ENCODE peak calls at places on chromosomes 12 and 14, in ten cellular contexts. One of them, this sample, is unnamed.

GRCh38 chr12:5768171-5768879 is 176.7 kb downstream of the ANO2 start:
- DNase-seq in left lung: peak; percentile 66
- DNase-seq in central memory CD4-positive, alpha-beta T cell: no peak
- DNase-seq in NCI-H1092: no peak
- DNase-seq in activated T-helper 1 cell treated with anti-CD3 and anti-CD28 coated beads, Interleukin-2, amount 50 U/mL, for 16 hours: no peak
- DNase-seq in stimulated activated CD4-positive, alpha-beta T cell treated with anti-CD3 and anti-CD28 coated beads, Interleukin-4, amount 100 ng/mL, for 24 hours: no peak
- DNase-seq in iPS-NIHi11: no peak
- DNase-seq in HS-5: no peak
- DNase-seq in endothelial cell of umbilical vein: peak; percentile 54
- DNase-seq in left kidney: no peak
- DNase-seq in this sample: no peak

GRCh38 chr12:8664228-8664963 is 1.8 kb upstream of the MFAP5 start:
- DNase-seq in HS-5: no peak
- DNase-seq in left kidney: no peak
- DNase-seq in activated T-helper 1 cell treated with anti-CD3 and anti-CD28 coated beads, Interleukin-2, amount 50 U/mL, for 16 hours: no peak
- DNase-seq in left lung: no peak
- DNase-seq in iPS-NIHi11: no peak
- DNase-seq in central memory CD4-positive, alpha-beta T cell: no peak
- DNase-seq in endothelial cell of umbilical vein: no peak
- DNase-seq in NCI-H1092: no peak
- DNase-seq in stimulated activated CD4-positive, alpha-beta T cell treated with anti-CD3 and anti-CD28 coated beads, Interleukin-4, amount 100 ng/mL, for 24 hours: no peak
- DNase-seq in this sample: no peak

GRCh38 chr12:113933201-113933786 is 32.8 kb downstream of the RBM19 start:
- DNase-seq in left lung: no peak
- DNase-seq in left kidney: peak; percentile 74
- DNase-seq in activated T-helper 1 cell treated with anti-CD3 and anti-CD28 coated beads, Interleukin-2, amount 50 U/mL, for 16 hours: no peak
- DNase-seq in HS-5: no peak
- DNase-seq in iPS-NIHi11: peak; percentile 67
- DNase-seq in endothelial cell of umbilical vein: no peak
- DNase-seq in NCI-H1092: no peak
- DNase-seq in stimulated activated CD4-positive, alpha-beta T cell treated with anti-CD3 and anti-CD28 coated beads, Interleukin-4, amount 100 ng/mL, for 24 hours: no peak
- DNase-seq in central memory CD4-positive, alpha-beta T cell: no peak
- DNase-seq in this sample: no peak

GRCh38 chr12:132066749-132067148 is 77.4 kb downstream of the DDX51 start:
- DNase-seq in iPS-NIHi11: no peak
- DNase-seq in endothelial cell of umbilical vein: no peak
- DNase-seq in HS-5: no peak
- DNase-seq in left lung: no peak
- DNase-seq in activated T-helper 1 cell treated with anti-CD3 and anti-CD28 coated beads, Interleukin-2, amount 50 U/mL, for 16 hours: no peak
- DNase-seq in stimulated activated CD4-positive, alpha-beta T cell treated with anti-CD3 and anti-CD28 coated beads, Interleukin-4, amount 100 ng/mL, for 24 hours: no peak
- DNase-seq in left kidney: no peak
- DNase-seq in central memory CD4-positive, alpha-beta T cell: no peak
- DNase-seq in NCI-H1092: no peak
- DNase-seq in this sample: no peak

GRCh38 chr12:113190761-113191160 is 5.2 kb downstream of the RITA1 start:
- DNase-seq in NCI-H1092: no peak
- DNase-seq in stimulated activated CD4-positive, alpha-beta T cell treated with anti-CD3 and anti-CD28 coated beads, Interleukin-4, amount 100 ng/mL, for 24 hours: no peak
- DNase-seq in activated T-helper 1 cell treated with anti-CD3 and anti-CD28 coated beads, Interleukin-2, amount 50 U/mL, for 16 hours: no peak
- DNase-seq in HS-5: no peak
- DNase-seq in left lung: no peak
- DNase-seq in left kidney: peak; percentile 75
- DNase-seq in iPS-NIHi11: peak; percentile 73
- DNase-seq in central memory CD4-positive, alpha-beta T cell: no peak
- DNase-seq in endothelial cell of umbilical vein: peak; percentile 21
- DNase-seq in this sample: no peak

GRCh38 chr12:57455374-57456144 is 452 bp downstream of the INHBE start:
- DNase-seq in left kidney: no peak
- DNase-seq in NCI-H1092: no peak
- DNase-seq in central memory CD4-positive, alpha-beta T cell: no peak
- DNase-seq in iPS-NIHi11: no peak
- DNase-seq in activated T-helper 1 cell treated with anti-CD3 and anti-CD28 coated beads, Interleukin-2, amount 50 U/mL, for 16 hours: no peak
- DNase-seq in stimulated activated CD4-positive, alpha-beta T cell treated with anti-CD3 and anti-CD28 coated beads, Interleukin-4, amount 100 ng/mL, for 24 hours: no peak
- DNase-seq in left lung: no peak
- DNase-seq in endothelial cell of umbilical vein: no peak
- DNase-seq in HS-5: no peak
- DNase-seq in this sample: no peak

GRCh38 chr14:54816450-54816849 is 86.2 kb downstream of the GCH1 start:
- DNase-seq in HS-5: no peak
- DNase-seq in iPS-NIHi11: no peak
- DNase-seq in central memory CD4-positive, alpha-beta T cell: no peak
- DNase-seq in stimulated activated CD4-positive, alpha-beta T cell treated with anti-CD3 and anti-CD28 coated beads, Interleukin-4, amount 100 ng/mL, for 24 hours: no peak
- DNase-seq in endothelial cell of umbilical vein: no peak
- DNase-seq in NCI-H1092: no peak
- DNase-seq in left lung: no peak
- DNase-seq in activated T-helper 1 cell treated with anti-CD3 and anti-CD28 coated beads, Interleukin-2, amount 50 U/mL, for 16 hours: no peak
- DNase-seq in left kidney: no peak
- DNase-seq in this sample: no peak

GRCh38 chr12:132754555-132754954 is 7.1 kb downstream of the ANKLE2 start:
- DNase-seq in activated T-helper 1 cell treated with anti-CD3 and anti-CD28 coated beads, Interleukin-2, amount 50 U/mL, for 16 hours: no peak
- DNase-seq in endothelial cell of umbilical vein: no peak
- DNase-seq in HS-5: no peak
- DNase-seq in stimulated activated CD4-positive, alpha-beta T cell treated with anti-CD3 and anti-CD28 coated beads, Interleukin-4, amount 100 ng/mL, for 24 hours: no peak
- DNase-seq in left lung: peak; percentile 10
- DNase-seq in iPS-NIHi11: no peak
- DNase-seq in left kidney: no peak
- DNase-seq in central memory CD4-positive, alpha-beta T cell: no peak
- DNase-seq in NCI-H1092: no peak
- DNase-seq in this sample: no peak

GRCh38 chr14:57725399-57726077 is 140.4 kb downstream of the SLC35F4 start:
- DNase-seq in iPS-NIHi11: no peak
- DNase-seq in left kidney: no peak
- DNase-seq in central memory CD4-positive, alpha-beta T cell: no peak
- DNase-seq in HS-5: peak; percentile 56
- DNase-seq in endothelial cell of umbilical vein: peak; percentile 70
- DNase-seq in stimulated activated CD4-positive, alpha-beta T cell treated with anti-CD3 and anti-CD28 coated beads, Interleukin-4, amount 100 ng/mL, for 24 hours: no peak
- DNase-seq in left lung: no peak
- DNase-seq in activated T-helper 1 cell treated with anti-CD3 and anti-CD28 coated beads, Interleukin-2, amount 50 U/mL, for 16 hours: no peak
- DNase-seq in NCI-H1092: no peak
- DNase-seq in this sample: no peak

GRCh38 chr14:74599946-74600345 is 12.1 kb downstream of the LTBP2 start:
- DNase-seq in central memory CD4-positive, alpha-beta T cell: no peak
- DNase-seq in activated T-helper 1 cell treated with anti-CD3 and anti-CD28 coated beads, Interleukin-2, amount 50 U/mL, for 16 hours: no peak
- DNase-seq in NCI-H1092: no peak
- DNase-seq in HS-5: no peak
- DNase-seq in endothelial cell of umbilical vein: no peak
- DNase-seq in iPS-NIHi11: no peak
- DNase-seq in left kidney: no peak
- DNase-seq in left lung: peak; percentile 65
- DNase-seq in stimulated activated CD4-positive, alpha-beta T cell treated with anti-CD3 and anti-CD28 coated beads, Interleukin-4, amount 100 ng/mL, for 24 hours: no peak
- DNase-seq in this sample: no peak

GRCh38 chr12:41576925-41577324 is 388.8 kb downstream of the PDZRN4 start:
- DNase-seq in iPS-NIHi11: peak; percentile 43
- DNase-seq in stimulated activated CD4-positive, alpha-beta T cell treated with anti-CD3 and anti-CD28 coated beads, Interleukin-4, amount 100 ng/mL, for 24 hours: no peak
- DNase-seq in endothelial cell of umbilical vein: no peak
- DNase-seq in NCI-H1092: no peak
- DNase-seq in central memory CD4-positive, alpha-beta T cell: no peak
- DNase-seq in activated T-helper 1 cell treated with anti-CD3 and anti-CD28 coated beads, Interleukin-2, amount 50 U/mL, for 16 hours: no peak
- DNase-seq in left kidney: no peak
- DNase-seq in HS-5: no peak
- DNase-seq in left lung: no peak
- DNase-seq in this sample: no peak

GRCh38 chr14:35879141-35879648 is 53.1 kb downstream of the BRMS1L start:
- DNase-seq in central memory CD4-positive, alpha-beta T cell: no peak
- DNase-seq in stimulated activated CD4-positive, alpha-beta T cell treated with anti-CD3 and anti-CD28 coated beads, Interleukin-4, amount 100 ng/mL, for 24 hours: no peak
- DNase-seq in left lung: no peak
- DNase-seq in endothelial cell of umbilical vein: no peak
- DNase-seq in iPS-NIHi11: no peak
- DNase-seq in NCI-H1092: no peak
- DNase-seq in left kidney: no peak
- DNase-seq in activated T-helper 1 cell treated with anti-CD3 and anti-CD28 coated beads, Interleukin-2, amount 50 U/mL, for 16 hours: no peak
- DNase-seq in HS-5: no peak
- DNase-seq in this sample: no peak

GRCh38 chr12:89737000-89737399 is 28.4 kb upstream of the ATP2B1 start:
- DNase-seq in endothelial cell of umbilical vein: no peak
- DNase-seq in iPS-NIHi11: no peak
- DNase-seq in central memory CD4-positive, alpha-beta T cell: no peak
- DNase-seq in HS-5: no peak
- DNase-seq in left kidney: no peak
- DNase-seq in activated T-helper 1 cell treated with anti-CD3 and anti-CD28 coated beads, Interleukin-2, amount 50 U/mL, for 16 hours: no peak
- DNase-seq in stimulated activated CD4-positive, alpha-beta T cell treated with anti-CD3 and anti-CD28 coated beads, Interleukin-4, amount 100 ng/mL, for 24 hours: no peak
- DNase-seq in left lung: no peak
- DNase-seq in NCI-H1092: no peak
- DNase-seq in this sample: no peak

GRCh38 chr12:95608252-95609033 is 57.2 kb upstream of the USP44 start:
- DNase-seq in NCI-H1092: peak; percentile 71
- DNase-seq in stimulated activated CD4-positive, alpha-beta T cell treated with anti-CD3 and anti-CD28 coated beads, Interleukin-4, amount 100 ng/mL, for 24 hours: no peak
- DNase-seq in left lung: no peak
- DNase-seq in left kidney: no peak
- DNase-seq in HS-5: no peak
- DNase-seq in iPS-NIHi11: no peak
- DNase-seq in endothelial cell of umbilical vein: peak; percentile 91
- DNase-seq in central memory CD4-positive, alpha-beta T cell: no peak
- DNase-seq in activated T-helper 1 cell treated with anti-CD3 and anti-CD28 coated beads, Interleukin-2, amount 50 U/mL, for 16 hours: no peak
- DNase-seq in this sample: no peak

GRCh38 chr12:6372403-6373003 is 2.9 kb downstream of the SCNN1A start:
- DNase-seq in central memory CD4-positive, alpha-beta T cell: no peak
- DNase-seq in left lung: no peak
- DNase-seq in HS-5: peak; percentile 76
- DNase-seq in endothelial cell of umbilical vein: peak; percentile 58
- DNase-seq in left kidney: peak; percentile 48
- DNase-seq in stimulated activated CD4-positive, alpha-beta T cell treated with anti-CD3 and anti-CD28 coated beads, Interleukin-4, amount 100 ng/mL, for 24 hours: no peak
- DNase-seq in NCI-H1092: no peak
- DNase-seq in activated T-helper 1 cell treated with anti-CD3 and anti-CD28 coated beads, Interleukin-2, amount 50 U/mL, for 16 hours: no peak
- DNase-seq in iPS-NIHi11: no peak
- DNase-seq in this sample: peak; percentile 33

GRCh38 chr12:29026419-29026818 is 122.7 kb upstream of the FAR2 start:
- DNase-seq in activated T-helper 1 cell treated with anti-CD3 and anti-CD28 coated beads, Interleukin-2, amount 50 U/mL, for 16 hours: no peak
- DNase-seq in endothelial cell of umbilical vein: no peak
- DNase-seq in stimulated activated CD4-positive, alpha-beta T cell treated with anti-CD3 and anti-CD28 coated beads, Interleukin-4, amount 100 ng/mL, for 24 hours: no peak
- DNase-seq in left kidney: no peak
- DNase-seq in HS-5: no peak
- DNase-seq in left lung: no peak
- DNase-seq in central memory CD4-positive, alpha-beta T cell: no peak
- DNase-seq in iPS-NIHi11: no peak
- DNase-seq in NCI-H1092: no peak
- DNase-seq in this sample: no peak

This sample was measured in activated CD4-positive, alpha-beta memory T cell treated with anti-CD3 and anti-CD28 coated beads for 36 hours.